ENCODE peak calls at places on chromosomes 6 and 20, in five cellular contexts. S, B, F, U and H are unnamed samples.

GRCh38 chr6:15518878-15519277 is 143.9 kb downstream of the DTNBP1 start:
- DNase-seq in S (no peak), B (no peak), F (no peak), U (no peak), H (no peak)

GRCh38 chr6:127459231-127459641 is at the start of gene KIAA0408:
- DNase-seq in S (peak; percentile 80), B (peak; percentile 79), F (peak; percentile 72), U (no peak), H (peak; percentile 39)

GRCh38 chr6:158061709-158062461 is 80.2 kb downstream of the SYNJ2 start:
- DNase-seq in S (no peak), B (no peak), F (no peak), U (no peak), H (no peak)

GRCh38 chr6:14831922-14832321 is 413.9 kb upstream of the JARID2 start:
- DNase-seq in S (no peak), B (peak; percentile 55), F (no peak), U (no peak), H (no peak)

GRCh38 chr6:167996424-167997199 is 859 bp upstream of the KIF25 start:
- DNase-seq in S (no peak), B (peak; percentile 34), F (peak; percentile 75), U (no peak), H (no peak)

GRCh38 chr20:34421766-34422466 is 58.8 kb downstream of the ITCH start:
- DNase-seq in S (no peak), B (no peak), F (no peak), U (no peak), H (no peak)

GRCh38 chr6:72621243-72622093 is at the start of gene KCNQ5:
- DNase-seq in S (no peak), B (peak; percentile 49), F (peak; percentile 74), U (no peak), H (no peak)

GRCh38 chr6:117352466-117353081 is 73.2 kb downstream of the ROS1 start:
- DNase-seq in S (no peak), B (no peak), F (peak; percentile 53), U (no peak), H (no peak)

DNA sequence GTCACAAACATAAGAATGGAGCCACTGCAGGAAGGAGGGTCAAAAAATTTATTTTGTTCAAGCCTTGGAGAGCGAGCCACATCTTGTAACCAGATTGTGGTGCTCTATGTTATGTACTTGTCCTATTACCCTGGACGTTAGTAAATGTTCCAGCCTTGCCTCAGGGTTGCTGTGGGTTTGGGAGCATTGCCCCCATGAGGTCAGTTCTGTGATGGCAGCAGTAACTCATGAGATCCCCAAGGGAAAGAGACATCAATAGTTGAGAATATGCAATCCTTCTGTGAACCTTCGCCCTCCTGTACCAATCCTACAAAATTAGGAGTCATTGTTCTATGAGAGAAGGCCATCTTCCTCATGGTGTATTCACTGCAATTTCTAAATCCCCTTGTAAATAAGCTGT is 16.4 kb upstream of the CFAP206 start:
- DNase-seq in S (no peak), B (peak; percentile 70), F (peak; percentile 81), U (no peak), H (no peak)
- TF ChIP-seq CTCF in S (no peak), B (peak; percentile 69), F (peak; percentile 97), U (peak; percentile 56), H (peak; percentile 64)

GRCh38 chr20:63794614-63795013 is 36.5 kb downstream of the ZBTB46 start:
- DNase-seq in S (no peak), B (no peak), F (no peak), U (no peak), H (no peak)

GRCh38 chr20:63791497-63792156 is 39.4 kb downstream of the ZBTB46 start:
- DNase-seq in S (peak; percentile 54), B (no peak), F (no peak), U (no peak), H (no peak)

GRCh38 chr20:63790572-63791168 is 40.4 kb downstream of the ZBTB46 start:
- DNase-seq in S (no peak), B (no peak), F (no peak), U (no peak), H (no peak)

GRCh38 chr20:63792866-63793265 is 38.2 kb downstream of the ZBTB46 start:
- DNase-seq in S (no peak), B (no peak), F (no peak), U (no peak), H (no peak)

DNA sequence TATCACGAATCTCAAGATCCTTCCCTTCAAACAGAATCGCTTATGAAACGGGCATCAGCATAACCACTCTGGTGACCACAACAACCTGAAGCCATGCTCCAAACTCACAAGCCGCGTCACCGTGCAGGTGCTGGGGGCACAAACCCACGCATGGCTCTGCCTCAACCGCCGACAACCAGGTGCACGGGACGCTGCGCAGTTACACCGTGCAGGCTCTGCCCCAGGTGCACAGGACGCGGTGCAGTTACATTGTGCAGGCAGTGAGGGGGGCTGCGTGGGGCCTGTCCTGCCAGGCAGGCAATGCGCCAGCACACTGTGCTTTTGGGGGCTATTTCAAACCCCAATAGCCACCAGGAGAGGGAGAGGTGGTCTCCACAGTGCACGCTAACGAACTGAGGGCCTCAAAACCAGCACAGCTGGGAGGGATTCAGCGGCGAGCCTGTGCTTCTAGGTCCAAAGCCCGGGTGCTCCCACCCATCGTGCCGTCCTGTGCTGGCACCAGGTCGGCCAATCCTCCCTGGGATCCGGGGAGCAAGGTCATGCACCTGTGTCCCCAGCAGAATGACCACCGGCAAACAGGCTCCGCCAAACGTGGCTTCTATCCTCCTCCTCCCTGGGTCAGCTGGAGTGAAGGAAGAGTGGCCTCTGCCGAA is 35.8 kb downstream of the ZBTB46 start:
- DNase-seq in S (no peak), B (no peak), F (no peak), U (no peak), H (no peak)
- H3K4me3 ChIP-seq in S (no peak overlapping the region), B (no peak overlapping the region), F (no peak overlapping the region), U (no peak overlapping the region), H (no peak overlapping the region)

DNA sequence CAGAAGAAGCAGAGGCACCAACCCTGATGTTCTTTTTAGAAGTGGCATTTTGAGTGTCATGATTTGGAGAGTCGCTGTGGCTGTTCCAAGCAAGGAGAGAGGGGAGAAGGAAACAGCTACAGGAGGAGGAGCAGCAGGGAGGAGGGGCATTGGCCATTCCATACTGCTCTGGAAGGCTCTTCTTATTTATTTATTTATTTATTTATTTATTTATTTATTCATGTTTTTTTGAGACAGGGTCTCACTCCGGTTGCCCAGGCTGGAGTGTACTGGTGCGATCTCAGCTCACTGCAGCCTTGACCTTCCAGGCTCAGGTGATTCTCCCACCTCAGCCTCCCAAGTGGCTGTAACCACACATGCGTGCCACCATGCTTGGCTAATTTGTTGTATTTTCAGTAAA is 178.3 kb upstream of the PROKR2 start:
- DNase-seq in S (no peak), B (no peak), F (no peak), U (no peak), H (no peak)
- H3K27me3 ChIP-seq in S (no peaks in the 10 kb centered on the region), B (no peaks in the 10 kb centered on the region), F (no peaks in the 10 kb centered on the region), U (peaks cover 2% of the 10 kb centered on the region), H (no peaks in the 10 kb centered on the region)

DNA sequence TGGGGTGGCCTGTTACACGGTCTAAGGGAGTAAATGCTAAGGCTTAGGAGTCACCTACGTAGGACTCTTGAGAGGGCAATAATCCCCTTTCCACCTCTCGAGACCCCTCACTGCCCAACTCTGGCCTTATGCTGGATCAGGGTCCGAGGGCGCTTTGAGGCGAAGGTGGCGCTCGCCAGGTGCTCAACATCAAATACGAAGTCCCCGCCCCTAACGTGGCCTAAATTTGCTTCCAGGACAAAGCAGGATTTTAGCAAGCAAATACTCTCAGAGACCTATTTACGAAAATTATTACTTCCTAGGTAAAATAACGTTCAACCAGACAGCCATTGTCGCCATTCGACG is 420 bp upstream of the TRIM26 start:
- DNase-seq in S (no peak), B (no peak), F (no peak), U (no peak), H (no peak)
- TF ChIP-seq CTCF in S (no peak), B (no peak), F (no peak), U (no peak), H (no peak)

GRCh38 chr20:57397004-57397692 is 6.0 kb downstream of the RBM38 start:
- DNase-seq in S (no peak), B (no peak), F (no peak), U (no peak), H (no peak)

GRCh38 chr20:57398231-57398821 is 7.1 kb downstream of the RBM38 start:
- DNase-seq in S (peak; percentile 76), B (no peak), F (no peak), U (no peak), H (no peak)

GRCh38 chr20:57396638-57397003 is 5.4 kb downstream of the RBM38 start:
- DNase-seq in S (no peak), B (no peak), F (no peak), U (no peak), H (no peak)

GRCh38 chr20:57398901-57399535 is 7.8 kb downstream of the RBM38 start:
- DNase-seq in S (no peak), B (peak; percentile 58), F (no peak), U (no peak), H (no peak)

GRCh38 chr20:57397693-57398108 is 6.5 kb downstream of the RBM38 start:
- DNase-seq in S (no peak), B (no peak), F (no peak), U (no peak), H (no peak)
- H3K4me3 ChIP-seq in S (no peak overlapping the region), B (no peak overlapping the region), F (no peak overlapping the region), U (no peak overlapping the region), H (no peak overlapping the region)

DNA sequence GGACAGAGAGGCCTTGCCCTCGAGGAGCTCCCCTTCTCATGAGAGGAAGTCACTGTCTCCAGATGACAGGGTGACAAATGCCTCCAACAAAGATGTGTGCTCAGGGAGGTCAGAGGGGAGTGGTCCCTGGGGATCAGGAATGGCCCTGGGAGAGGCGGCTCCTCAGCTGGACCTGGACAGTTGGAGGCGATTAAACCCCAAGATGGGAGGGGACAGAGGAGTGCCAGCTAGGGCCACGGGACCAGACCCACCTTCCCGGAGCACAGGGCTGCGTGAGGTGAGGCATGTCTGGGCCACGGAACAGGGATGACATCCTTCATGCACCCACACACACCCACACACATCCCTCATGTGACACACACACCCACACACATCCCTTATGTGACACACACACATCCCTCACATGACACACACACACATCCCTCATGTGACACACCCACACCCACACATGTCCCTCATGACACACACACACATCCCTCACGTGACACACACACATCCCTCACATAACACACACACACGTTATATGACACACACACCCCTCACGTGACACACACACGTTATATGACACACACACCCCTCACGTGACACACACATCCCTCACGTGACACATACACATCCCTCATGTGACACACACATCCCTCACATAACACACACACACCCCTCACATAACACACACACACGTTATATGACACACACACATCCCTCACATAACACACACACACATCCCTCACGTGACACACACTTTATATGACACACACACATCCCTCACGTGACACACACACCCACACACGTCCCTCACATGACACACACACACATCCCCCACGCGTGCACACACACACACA is 57.4 kb upstream of the SLCO4A1 start:
- DNase-seq in S (no peak), B (no peak), F (no peak), U (no peak), H (no peak)
- H3K27me3 ChIP-seq in S (peaks cover 27% of the 10 kb centered on the region), B (peaks cover 5% of the 10 kb centered on the region), F (no peaks in the 10 kb centered on the region), U (peaks cover 60% of the 10 kb centered on the region), H (peaks cover 16% of the 10 kb centered on the region)